ENCODE peak calls at places on chromosome 9, in nine cellular contexts. Z is iPS DF 6.9; H is HuH-7.5; Y is stomach; J is LNCaP clone FGC; B is cardiac fibroblast; P is nucleus accumbens; L is activated CD8-positive, alpha-beta memory T cell treated with anti-CD3 and anti-CD28 coated beads for 24 hours; X is stimulated activated CD8-positive, alpha-beta memory T cell treated with anti-CD3 and anti-CD28 coated beads, Interleukin-7, amount 100 ng/mL, for 24 hours. V is an unnamed sample.

GRCh38 chr9:33211695-33212393 is 28.1 kb upstream of the SPINK4 start:
- DNase-seq in Z (no peak), H (no peak), Y (no peak), J (no peak), B (no peak), P (no peak), L (no peak), X (no peak), V (peak; percentile 48)

GRCh38 chr9:4604678-4605095 is 57.4 kb upstream of the PLPP6 start:
- DNase-seq in Z (peak; percentile 74), H (peak; percentile 22), Y (peak; percentile 79), J (peak; percentile 71), B (peak; percentile 80), P (peak; percentile 18), L (peak; percentile 71), X (peak; percentile 26), V (peak; percentile 58)

GRCh38 chr9:120625222-120625621 is 45.3 kb upstream of the CDK5RAP2 start:
- DNase-seq in Z (no peak), H (no peak), Y (no peak), J (no peak), B (peak; percentile 57), P (no peak), L (no peak), X (no peak), V (no peak)

GRCh38 chr9:70049236-70049635 is 5.6 kb downstream of the MAMDC2 start:
- DNase-seq in Z (no peak), H (no peak), Y (peak; percentile 40), J (peak; percentile 44), B (peak; percentile 82), P (no peak), L (no peak), X (no peak), V (no peak)

GRCh38 chr9:111743275-111743674 is 51.5 kb downstream of the SHOC1 start:
- DNase-seq in Z (no peak), H (no peak), Y (no peak), J (no peak), B (peak; percentile 85), P (no peak), L (no peak), X (no peak), V (no peak)

GRCh38 chr9:21560281-21560745 is 78.2 kb upstream of the IFNE start:
- DNase-seq in Z (no peak), H (no peak), Y (no peak), J (no peak), B (no peak), P (no peak), L (no peak), X (no peak), V (no peak)

GRCh38 chr9:123725389-123725788 is 204.5 kb downstream of the DENND1A start:
- DNase-seq in Z (no peak), H (no peak), Y (no peak), J (no peak), B (no peak), P (peak; percentile 35), L (no peak), X (no peak), V (peak; percentile 37)

GRCh38 chr9:128689820-128690683 is 1.0 kb downstream of the SET start:
- DNase-seq in Z (no peak), H (peak; percentile 71), Y (peak; percentile 31), J (no peak), B (peak; percentile 42), P (no peak), L (peak; percentile 77), X (no peak), V (peak; percentile 76)

GRCh38 chr9:90943341-90943740 is 141.7 kb downstream of the SYK start:
- DNase-seq in Z (no peak), H (no peak), Y (no peak), J (no peak), B (peak; percentile 50), P (no peak), L (no peak), X (no peak), V (no peak)

GRCh38 chr9:114400219-114400618 is 12.4 kb upstream of the AKNA start:
- DNase-seq in Z (no peak), H (no peak), Y (no peak), J (no peak), B (peak; percentile 15), P (no peak), L (no peak), X (no peak), V (no peak)

GRCh38 chr9:134696433-134696832 is 54.8 kb downstream of the COL5A1 start:
- DNase-seq in Z (no peak), H (no peak), Y (no peak), J (no peak), B (no peak), P (no peak), L (no peak), X (no peak), V (no peak)

GRCh38 chr9:13151489-13151888 is 128.0 kb downstream of the MPDZ start:
- DNase-seq in Z (no peak), H (no peak), Y (no peak), J (no peak), B (no peak), P (no peak), L (no peak), X (no peak), V (no peak)

V was measured in iPS-NIHi11.